ENCODE peak calls at places on chromosomes 5 and 9, in seven cellular contexts. M is iPS-NIHi11; A is DMS 273 treated with DMSO at 0.1 percent for 48 hours; H is HT-29; X is T-helper 9 cell; L is hypothalamus; Z is stimulated activated CD8-positive, alpha-beta memory T cell treated with anti-CD3 and anti-CD28 coated beads, Interleukin-7, amount 100 ng/mL, for 1 hour. Q is an unnamed sample.
A peak's percentile ranks its signal among the peaks of the same experiment; 100 is the strongest.

GRCh38 chr5:170151105-170151831 is 45.6 kb downstream of the FOXI1 start:
- DNase-seq in M (peak; percentile 70), A (no peak), H (peak; percentile 32), X (no peak), L (no peak), Z (no peak), Q (peak; percentile 53)

GRCh38 chr5:33049845-33050244 is 338.7 kb downstream of the NPR3 start:
- DNase-seq in M (no peak), A (no peak), H (no peak), X (no peak), L (no peak), Z (no peak), Q (no peak)

GRCh38 chr9:71592400-71592799 is 175.9 kb downstream of the CEMIP2 start:
- DNase-seq in M (no peak), A (no peak), H (no peak), X (no peak), L (no peak), Z (no peak), Q (no peak)

GRCh38 chr5:57383093-57383861 is 99.3 kb downstream of the ACTBL2 start:
- DNase-seq in M (peak; percentile 27), A (no peak), H (peak; percentile 69), X (no peak), L (no peak), Z (no peak), Q (no peak)

GRCh38 chr5:88979244-88979643 is 96.3 kb upstream of the MEF2C start:
- DNase-seq in M (no peak), A (no peak), H (no peak), X (no peak), L (no peak), Z (no peak), Q (no peak)

GRCh38 chr9:131727184-131727785 is 12.6 kb downstream of the RAPGEF1 start:
- DNase-seq in M (no peak), A (no peak), H (no peak), X (no peak), L (no peak), Z (no peak), Q (no peak)

GRCh38 chr5:59732806-59733205 is 160.7 kb downstream of the PDE4D start:
- DNase-seq in M (no peak), A (no peak), H (no peak), X (no peak), L (no peak), Z (no peak), Q (no peak)

GRCh38 chr9:37986771-37987258 is 82.2 kb downstream of the SHB start:
- DNase-seq in M (no peak), A (no peak), H (no peak), X (no peak), L (no peak), Z (no peak), Q (no peak)

GRCh38 chr9:119736478-119737454 is 367.5 kb upstream of the BRINP1 start:
- DNase-seq in M (no peak), A (no peak), H (no peak), X (no peak), L (no peak), Z (no peak), Q (no peak)

GRCh38 chr9:438961-439768 is 224.5 kb downstream of the DOCK8 start:
- DNase-seq in M (no peak), A (no peak), H (no peak), X (no peak), L (no peak), Z (no peak), Q (no peak)

GRCh38 chr5:179783128-179783527 is 10.7 kb upstream of the LTC4S start:
- DNase-seq in M (no peak), A (no peak), H (no peak), X (no peak), L (no peak), Z (no peak), Q (no peak)

GRCh38 chr9:120914953-120915352 is 11.6 kb downstream of the TRAF1 start:
- DNase-seq in M (no peak), A (no peak), H (no peak), X (no peak), L (no peak), Z (no peak), Q (no peak)

GRCh38 chr9:35616681-35617459 is 1.3 kb downstream of the CD72 start:
- DNase-seq in M (peak; percentile 74), A (no peak), H (no peak), X (peak; percentile 54), L (peak; percentile 29), Z (peak; percentile 42), Q (no peak)

GRCh38 chr9:137406085-137406773 is 16.7 kb downstream of the EXD3 start:
- DNase-seq in M (peak; percentile 27), A (no peak), H (no peak), X (no peak), L (no peak), Z (no peak), Q (no peak)

GRCh38 chr9:16803648-16804047 is 66.8 kb downstream of the BNC2 start:
- DNase-seq in M (no peak), A (no peak), H (no peak), X (no peak), L (no peak), Z (no peak), Q (no peak)

Q was measured in NCI-H1048.